ENCODE peak calls at places on chromosome 11, in five cellular contexts. W is MM.1S; H is PC-9; N is CD4-positive, alpha-beta T cell; G is sigmoid colon. X is an unnamed sample.
A peak's percentile ranks its signal among the peaks of the same experiment; 100 is the strongest.

GRCh38 chr11:59669611-59670009 is 773 bp upstream of the PATL1 start:
- DNase-seq in W (no peak), H (no peak), N (no peak), G (peak; percentile 73), X (no peak)

GRCh38 chr11:3181722-3182461 is 16.8 kb upstream of the OSBPL5 start:
- DNase-seq in W (no peak), H (no peak), N (no peak), G (no peak), X (no peak)

GRCh38 chr11:63613517-63614135 is 607 bp downstream of the PLAAT3 start:
- DNase-seq in W (no peak), H (peak; percentile 53), N (peak; percentile 15), G (peak; percentile 84), X (peak; percentile 38)

GRCh38 chr11:11450744-11451362 is 97.8 kb upstream of the CSNK2A3 start:
- DNase-seq in W (no peak), H (no peak), N (no peak), G (no peak), X (no peak)

GRCh38 chr11:134939905-134940304 is 527.9 kb upstream of the B3GAT1 start:
- DNase-seq in W (no peak), H (no peak), N (no peak), G (no peak), X (no peak)

GRCh38 chr11:14644396-14645246 is 1.0 kb downstream of the PDE3B start:
- DNase-seq in W (peak; percentile 40), H (no peak), N (peak; percentile 29), G (peak; percentile 68), X (no peak)

GRCh38 chr11:115528217-115528616 is 24.0 kb upstream of the CADM1 start:
- DNase-seq in W (no peak), H (no peak), N (no peak), G (no peak), X (no peak)

GRCh38 chr11:121450424-121450823 is 1.7 kb upstream of the SORL1 start:
- DNase-seq in W (no peak), H (no peak), N (no peak), G (no peak), X (no peak)

GRCh38 chr11:101867951-101868350 is 46.9 kb upstream of the CEP126 start:
- DNase-seq in W (no peak), H (no peak), N (no peak), G (no peak), X (no peak)

GRCh38 chr11:73950869-73951710 is at the start of gene DNAJB13:
- DNase-seq in W (peak; percentile 23), H (peak; percentile 45), N (no peak), G (peak; percentile 33), X (peak; percentile 42)

GRCh38 chr11:118619444-118620205 is 12.2 kb downstream of the PHLDB1 start:
- DNase-seq in W (no peak), H (peak; percentile 70), N (no peak), G (peak; percentile 80), X (no peak)

GRCh38 chr11:33980896-33981295 is 70.6 kb upstream of the CAPRIN1 start:
- DNase-seq in W (no peak), H (no peak), N (no peak), G (no peak), X (no peak)

GRCh38 chr11:63814383-63814736 is 1.1 kb downstream of the SPINDOC start:
- DNase-seq in W (no peak), H (no peak), N (no peak), G (no peak), X (no peak)

GRCh38 chr11:16356057-16356750 is at the start of gene SOX6:
- DNase-seq in W (no peak), H (no peak), N (no peak), G (no peak), X (no peak)

GRCh38 chr11:44633641-44634040 is 68.2 kb downstream of the CD82 start:
- DNase-seq in W (no peak), H (no peak), N (no peak), G (peak; percentile 62), X (no peak)

GRCh38 chr11:17012712-17013547 is 1.3 kb downstream of the PLEKHA7 start:
- DNase-seq in W (no peak), H (peak; percentile 73), N (no peak), G (peak; percentile 74), X (no peak)

GRCh38 chr11:8613036-8613435 is 19.0 kb upstream of the STK33 start:
- DNase-seq in W (no peak), H (no peak), N (no peak), G (no peak), X (no peak)

GRCh38 chr11:79314906-79315689 is 125.7 kb downstream of the TENM4 start:
- DNase-seq in W (peak; percentile 11), H (no peak), N (no peak), G (no peak), X (no peak)

GRCh38 chr11:13761250-13761649 is 92.8 kb downstream of the FAR1 start:
- DNase-seq in W (no peak), H (no peak), N (no peak), G (no peak), X (no peak)

GRCh38 chr11:57935402-57936049 is 88.2 kb upstream of the OR9Q1 start:
- DNase-seq in W (no peak), H (no peak), N (no peak), G (no peak), X (no peak)

GRCh38 chr11:104337273-104337672 is 173.3 kb upstream of the PDGFD start:
- DNase-seq in W (no peak), H (no peak), N (no peak), G (no peak), X (no peak)

GRCh38 chr11:123360267-123360936 is 69.7 kb upstream of the GRAMD1B start:
- DNase-seq in W (no peak), H (no peak), N (no peak), G (no peak), X (no peak)

GRCh38 chr11:105000167-105000566 is 22.8 kb downstream of the CASP5 start:
- DNase-seq in W (no peak), H (no peak), N (no peak), G (no peak), X (no peak)

GRCh38 chr11:12085371-12086251 is 24.8 kb upstream of the MICAL2 start:
- DNase-seq in W (no peak), H (no peak), N (no peak), G (no peak), X (no peak)

GRCh38 chr11:60948251-60948650 is 3.7 kb downstream of the SLC15A3 start:
- DNase-seq in W (no peak), H (no peak), N (no peak), G (peak; percentile 63), X (no peak)

GRCh38 chr11:73242291-73243092 is 24.4 kb downstream of the P2RY2 start:
- DNase-seq in W (peak; percentile 70), H (peak; percentile 79), N (peak; percentile 46), G (peak; percentile 78), X (peak; percentile 60)

GRCh38 chr11:73237471-73238290 is 19.6 kb downstream of the P2RY2 start:
- DNase-seq in W (no peak), H (no peak), N (no peak), G (peak; percentile 44), X (no peak)

GRCh38 chr11:2798951-2799761 is 86.4 kb downstream of the CDKN1C start:
- DNase-seq in W (no peak), H (no peak), N (no peak), G (no peak), X (no peak)

GRCh38 chr11:75132080-75132479 is 18.8 kb upstream of the SLCO2B1 start:
- DNase-seq in W (no peak), H (no peak), N (no peak), G (no peak), X (no peak)
- H3K27me3 ChIP-seq in W (no peaks in the 10 kb centered on the region), H (peaks cover 88% of the 10 kb centered on the region), N (peaks cover 14% of the 10 kb centered on the region), G (no peaks in the 10 kb centered on the region), X (peaks cover 3% of the 10 kb centered on the region)

GRCh38 chr11:125372088-125372487 is 124.0 kb downstream of the FEZ1 start:
- DNase-seq in W (no peak), H (no peak), N (no peak), G (no peak), X (no peak)

GRCh38 chr11:125368757-125369156 is 127.3 kb downstream of the FEZ1 start:
- DNase-seq in W (no peak), H (no peak), N (no peak), G (no peak), X (no peak)

GRCh38 chr11:125369808-125370207 is 126.3 kb downstream of the FEZ1 start:
- DNase-seq in W (no peak), H (no peak), N (no peak), G (no peak), X (no peak)

GRCh38 chr11:125371451-125371935 is 124.6 kb downstream of the FEZ1 start:
- DNase-seq in W (no peak), H (no peak), N (no peak), G (no peak), X (no peak)

GRCh38 chr11:125370561-125371389 is 125.3 kb downstream of the FEZ1 start:
- DNase-seq in W (no peak), H (no peak), N (no peak), G (no peak), X (no peak)
- H3K27me3 ChIP-seq in W (peaks cover 3% of the 10 kb centered on the region), H (peaks cover 81% of the 10 kb centered on the region), N (peaks cover 8% of the 10 kb centered on the region), G (no peaks in the 10 kb centered on the region), X (peaks cover 4% of the 10 kb centered on the region)

GRCh38 chr11:37929100-37929649 is 1331.1 kb upstream of the RAG2 start:
- DNase-seq in W (no peak), H (no peak), N (no peak), G (no peak), X (no peak)
- H3K27me3 ChIP-seq in W (no peaks in the 10 kb centered on the region), H (no peaks in the 10 kb centered on the region), N (no peaks in the 10 kb centered on the region), G (no peaks in the 10 kb centered on the region), X (no peaks in the 10 kb centered on the region)

GRCh38 chr11:70861534-70861933 is 390.8 kb downstream of the SHANK2 start:
- DNase-seq in W (no peak), H (no peak), N (no peak), G (no peak), X (no peak)
- H3K27me3 ChIP-seq in W (peaks cover 79% of the 10 kb centered on the region), H (no peaks in the 10 kb centered on the region), N (no peaks in the 10 kb centered on the region), G (no peaks in the 10 kb centered on the region), X (no peaks in the 10 kb centered on the region)

GRCh38 chr11:27721505-27722116 is 21.4 kb upstream of the BDNF start:
- DNase-seq in W (peak; percentile 20), H (no peak), N (no peak), G (no peak), X (no peak)
- H3K27me3 ChIP-seq in W (no peaks in the 10 kb centered on the region), H (no peaks in the 10 kb centered on the region), N (peaks cover 74% of the 10 kb centered on the region), G (peaks cover 41% of the 10 kb centered on the region), X (peaks cover 32% of the 10 kb centered on the region)

DNA sequence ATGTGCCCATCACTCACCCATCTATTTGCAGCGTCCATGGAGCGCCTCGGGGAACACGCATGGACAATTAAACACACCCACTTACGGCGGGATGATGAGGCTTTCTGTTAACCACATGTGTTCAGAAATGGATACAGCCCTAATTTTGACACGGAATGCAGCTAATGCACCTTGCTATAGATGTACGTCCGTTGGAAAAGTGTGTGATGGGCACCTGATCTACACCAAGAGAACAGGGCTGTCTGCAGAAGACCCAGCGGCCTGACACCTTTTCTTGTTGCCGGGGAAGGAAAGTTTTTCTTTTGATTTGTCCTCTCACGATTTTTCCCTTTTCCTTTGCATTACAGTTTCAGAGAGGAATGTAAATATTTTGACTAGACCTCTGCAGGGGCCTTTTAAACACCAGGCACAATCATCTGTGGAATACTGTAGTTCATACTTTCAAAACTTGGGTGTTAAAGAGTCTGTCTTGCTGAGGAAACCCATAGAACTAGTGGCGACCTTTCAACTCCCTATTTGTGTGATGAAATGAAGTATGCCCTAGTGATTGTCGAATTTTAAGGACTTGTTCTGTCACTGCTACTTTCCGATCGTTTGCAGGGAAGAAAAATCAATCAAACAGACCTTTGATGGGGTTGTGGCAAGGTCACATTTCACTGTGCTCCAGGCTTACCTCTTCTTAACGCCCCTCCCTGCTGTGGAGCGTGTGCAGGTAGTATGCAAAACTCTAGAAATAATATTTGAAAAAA is 16.5 kb upstream of the PAX6 start:
- DNase-seq in W (no peak), H (no peak), N (no peak), G (no peak), X (no peak)
- H3K27me3 ChIP-seq in W (peaks cover 5% of the 10 kb centered on the region), H (no peaks in the 10 kb centered on the region), N (peaks cover 85% of the 10 kb centered on the region), G (peaks cover 55% of the 10 kb centered on the region), X (peaks cover 41% of the 10 kb centered on the region)

X was measured in CD4-positive, CD25-positive, alpha-beta regulatory T cell.